ENCODE peak calls at places on chromosomes 11 and 22, in four cellular contexts. Q is A673, V is upper lobe of right lung, I is heart right ventricle. P is an unnamed sample.

GRCh38 chr11:40797981-40798380 is 661.5 kb downstream of the LRRC4C start:
- DNase-seq in V (no peak), I (no peak), Q (no peak), P (no peak)

GRCh38 chr11:12523180-12523924 is 146.0 kb downstream of the PARVA start:
- DNase-seq in Q (no peak), V (no peak), I (no peak), P (no peak)

GRCh38 chr22:27100789-27101188 is 443.4 kb downstream of the MIAT start:
- DNase-seq in Q (peak; percentile 24), V (no peak), I (no peak), P (no peak)

GRCh38 chr22:40694409-40694808 is 15.1 kb downstream of the MCHR1 start:
- DNase-seq in V (no peak), Q (peak; percentile 35), I (no peak), P (no peak)

GRCh38 chr11:18313985-18314763 is 7.8 kb downstream of the HPS5 start:
- DNase-seq in I (no peak), Q (no peak), V (no peak), P (no peak)

GRCh38 chr11:40292636-40293585 is 1166.5 kb downstream of the LRRC4C start:
- DNase-seq in I (peak; percentile 10), Q (peak; percentile 65), V (no peak), P (no peak)

GRCh38 chr11:57345555-57346151 is 7.5 kb downstream of the P2RX3 start:
- DNase-seq in V (peak; percentile 78), I (peak; percentile 42), Q (peak; percentile 82), P (peak; percentile 82)

GRCh38 chr22:18987765-18988164 is 51.7 kb upstream of the PRODH start:
- DNase-seq in I (no peak), V (peak; percentile 68), Q (peak; percentile 46), P (no peak)

GRCh38 chr11:73538381-73538872 is 59.5 kb downstream of the FAM168A start:
- DNase-seq in Q (peak; percentile 94), I (no peak), V (no peak), P (no peak)

GRCh38 chr11:40537734-40538133 is 921.7 kb downstream of the LRRC4C start:
- DNase-seq in Q (no peak), V (no peak), I (no peak), P (no peak)

GRCh38 chr22:50576070-50576469 is 2.2 kb downstream of the CPT1B start:
- DNase-seq in I (no peak), V (no peak), Q (peak; percentile 44), P (no peak)

GRCh38 chr11:119650251-119650650 is 78.7 kb downstream of the NECTIN1 start:
- DNase-seq in V (no peak), I (no peak), Q (no peak), P (no peak)

GRCh38 chr22:46479046-46479445 is 58.4 kb downstream of the CELSR1 start:
- DNase-seq in V (no peak), I (no peak), Q (no peak), P (no peak)

GRCh38 chr22:21688706-21689381 is 23.0 kb downstream of the PPIL2 start:
- DNase-seq in V (no peak), I (no peak), Q (no peak), P (no peak)

GRCh38 chr22:47043835-47044721 is 281.6 kb downstream of the TBC1D22A start:
- DNase-seq in Q (peak; percentile 83), I (peak; percentile 7), V (peak; percentile 66), P (no peak)

GRCh38 chr22:24096401-24097115 is 84.7 kb upstream of the SUSD2 start:
- DNase-seq in V (peak; percentile 56), I (no peak), Q (no peak), P (no peak)

GRCh38 chr11:23555085-23555484 is 694.8 kb upstream of the CCDC179 start:
- DNase-seq in I (no peak), Q (no peak), V (no peak), P (no peak)

GRCh38 chr11:132158091-132158490 is 787.7 kb downstream of the NTM start:
- DNase-seq in Q (peak; percentile 39), I (no peak), V (no peak), P (no peak)

GRCh38 chr11:95831198-95831883 is 41.0 kb downstream of the CEP57 start:
- DNase-seq in Q (peak; percentile 73), V (no peak), I (no peak), P (no peak)

GRCh38 chr11:43784866-43785265 is 95.8 kb upstream of the ALKBH3 start:
- DNase-seq in I (no peak), Q (no peak), V (no peak), P (no peak)

GRCh38 chr22:32996702-32997101 is 61.5 kb downstream of the SYN3 start:
- DNase-seq in V (peak; percentile 91), I (peak; percentile 70), Q (no peak), P (peak; percentile 29)

GRCh38 chr11:17719028-17719939 is at the start of gene MYOD1:
- DNase-seq in I (no peak), Q (no peak), V (no peak), P (peak; percentile 35)

GRCh38 chr11:8025816-8026215 is 38.7 kb downstream of the EIF3F start:
- DNase-seq in V (no peak), I (no peak), Q (no peak), P (no peak)

GRCh38 chr22:42172385-42173172 is 42.0 kb upstream of the CYP2D6 start:
- DNase-seq in Q (peak; percentile 33), V (no peak), I (no peak), P (peak; percentile 54)

GRCh38 chr11:29879560-29879959 is 137.3 kb downstream of the KCNA4 start:
- DNase-seq in I (no peak), V (no peak), Q (no peak), P (no peak)

GRCh38 chr22:48345631-48346030 is 1482.0 kb downstream of the BRD1 start:
- DNase-seq in V (no peak), Q (no peak), I (no peak), P (no peak)

GRCh38 chr22:23837496-23837859 is 1.3 kb downstream of the DERL3 start:
- DNase-seq in V (no peak), I (no peak), Q (no peak), P (no peak)

GRCh38 chr22:38196791-38197429 is 4.9 kb upstream of the MAFF start:
- DNase-seq in V (no peak), I (no peak), Q (no peak), P (no peak)

GRCh38 chr11:71914617-71915189 is 13.7 kb downstream of the XNDC1N start:
- DNase-seq in Q (no peak), V (no peak), I (no peak), P (no peak)

GRCh38 chr11:61294717-61295595 is at the start of gene VWCE:
- DNase-seq in Q (peak; percentile 88), V (peak; percentile 84), I (peak; percentile 51), P (peak; percentile 67)
- H3K27ac ChIP-seq in Q (peak within 1 kb of the TSS; percentile 75), V (no peak within 1 kb of the TSS), I (peak within 1 kb of the TSS; percentile 19), P (peak within 1 kb of the TSS; percentile 28)

DNA sequence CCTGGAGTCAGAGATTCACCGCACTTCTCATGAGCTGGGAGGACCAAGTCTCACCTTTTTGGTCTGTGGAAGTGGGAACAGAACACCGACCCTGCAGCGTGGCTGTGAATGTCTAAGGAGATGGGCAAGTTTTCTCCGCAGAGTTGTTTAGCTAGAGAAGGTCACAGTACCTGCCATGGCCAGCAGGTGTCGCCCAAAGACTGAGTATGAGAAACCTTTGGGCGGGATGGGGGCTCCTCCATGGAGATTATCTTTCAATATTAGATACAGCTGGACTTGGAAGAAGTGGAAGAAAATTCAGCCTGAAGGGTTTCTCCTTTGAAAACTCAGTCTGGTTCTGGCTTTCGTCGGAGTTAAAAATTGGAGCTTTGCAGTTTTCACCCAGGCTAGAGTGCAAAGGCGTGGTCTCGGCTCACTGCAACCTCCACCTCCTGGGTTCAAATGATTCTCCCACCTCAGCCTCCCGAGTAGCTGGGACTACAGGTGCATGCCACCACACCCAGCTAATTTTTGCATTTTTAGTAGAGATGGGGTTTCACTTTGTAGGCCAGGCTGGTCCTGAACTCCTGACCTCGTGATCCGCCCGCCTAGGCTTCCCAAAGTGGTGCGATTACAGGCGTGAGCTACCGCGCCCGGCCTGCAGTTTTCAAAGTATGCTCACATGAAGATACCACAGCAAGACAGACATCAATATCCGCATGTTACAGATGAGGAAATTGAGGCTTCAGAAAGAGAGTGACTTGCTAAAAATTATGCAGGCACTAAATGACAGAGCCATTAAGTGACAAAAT is 10.7 kb upstream of the DSCAML1 start:
- DNase-seq in V (peak; percentile 86), I (peak; percentile 82), Q (peak; percentile 83), P (peak; percentile 86)
- TF ChIP-seq CTCF in V (peak; percentile 96), I (peak; percentile 93), Q (peak; percentile 93), P (peak; percentile 88)

DNA sequence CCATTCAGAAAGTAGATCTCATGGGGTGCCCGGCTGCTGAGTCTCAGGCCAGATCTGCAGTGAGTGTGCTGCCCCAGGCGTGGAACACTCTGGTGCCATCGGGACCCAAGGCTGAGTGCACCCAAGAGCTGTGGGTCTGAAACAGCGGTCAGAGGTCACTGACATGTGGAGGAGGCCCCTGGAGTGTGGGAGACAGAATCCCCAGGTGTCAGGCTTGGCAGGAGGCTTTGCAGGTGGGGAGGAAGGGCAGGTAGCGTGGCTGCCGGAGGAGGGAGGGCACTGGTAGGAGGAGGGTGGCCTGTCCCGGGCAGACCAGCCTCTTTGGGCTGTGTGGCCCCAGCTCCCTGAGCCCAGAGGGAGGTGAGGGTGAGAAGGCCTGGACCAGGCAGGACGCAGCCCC is 31.7 kb upstream of the KRTAP5-6 start:
- DNase-seq in Q (no peak), V (no peak), I (no peak), P (no peak)
- H3K4me1 ChIP-seq in Q (no peaks in the 10 kb centered on the region), V (no peaks in the 10 kb centered on the region), I (peaks cover 16% of the 10 kb centered on the region), P (no peaks in the 10 kb centered on the region)

GRCh38 chr11:67393990-67394389 is 2.2 kb downstream of the RAD9A start:
- DNase-seq in I (no peak), V (no peak), Q (no peak), P (no peak)

GRCh38 chr11:67396587-67397398 is 4.9 kb downstream of the PPP1CA start:
- DNase-seq in V (no peak), Q (no peak), I (no peak), P (no peak)

GRCh38 chr11:67397536-67397935 is 4.1 kb downstream of the PPP1CA start:
- DNase-seq in V (no peak), Q (no peak), I (no peak), P (no peak)

GRCh38 chr11:67396258-67396581 is 4.4 kb downstream of the RAD9A start:
- DNase-seq in Q (no peak), I (no peak), V (no peak), P (no peak)

GRCh38 chr11:67395555-67396257 is 3.9 kb downstream of the RAD9A start:
- DNase-seq in Q (no peak), V (no peak), I (no peak), P (no peak)
- H3K27ac ChIP-seq in Q (no peak overlapping the region), V (no peak overlapping the region), I (no peak overlapping the region), P (no peak overlapping the region)